ENCODE peak calls at places on chromosomes 5 and 9, in four cellular contexts. A is fibroblast of the aortic adventitia, H is heart left ventricle, B is substantia nigra. V is an unnamed sample.

GRCh38 chr9:365451-365850 is 150.8 kb downstream of the DOCK8 start:
- DNase-seq in A (no peak), H (no peak), B (no peak), V (no peak)

GRCh38 chr9:133023117-133023890 is 7.5 kb upstream of the GTF3C5 start:
- DNase-seq in A (no peak), H (no peak), B (no peak), V (no peak)

GRCh38 chr9:106880863-106881262 is 17.9 kb downstream of the ZNF462 start:
- DNase-seq in A (peak), H (no peak), B (no peak), V (no peak)

GRCh38 chr5:7705736-7706135 is 145.2 kb downstream of the CFAP90 start:
- DNase-seq in A (no peak), H (no peak), B (no peak), V (no peak)

GRCh38 chr5:86688414-86688813 is 70.7 kb downstream of the COX7C start:
- DNase-seq in A (no peak), H (no peak), B (no peak), V (no peak)

GRCh38 chr5:134020188-134020587 is 15.4 kb upstream of the VDAC1 start:
- DNase-seq in A (no peak), H (no peak), B (no peak), V (no peak)

GRCh38 chr5:113606298-113607134 is 93.0 kb downstream of the YTHDC2 start:
- DNase-seq in A (peak), H (peak), B (peak), V (peak)

GRCh38 chr5:110925398-110925797 is 146.1 kb upstream of the TSLP start:
- DNase-seq in A (peak), H (no peak), B (no peak), V (peak)

GRCh38 chr5:65037845-65038815 is 269.4 kb downstream of the CWC27 start:
- DNase-seq in A (no peak), H (peak), B (no peak), V (no peak)

GRCh38 chr5:137737349-137738256 is 1.7 kb upstream of the KLHL3 start:
- DNase-seq in A (peak), H (peak), B (no peak), V (no peak)

GRCh38 chr9:86034863-86035734 is 64.3 kb downstream of the GOLM1 start:
- DNase-seq in A (peak), H (no peak), B (no peak), V (peak)

GRCh38 chr9:111678293-111678692 is 16.9 kb downstream of the GNG10 start:
- DNase-seq in A (no peak), H (no peak), B (no peak), V (no peak)

V was measured in AG20443.